ENCODE peak calls at places on chromosome 12, in eight cellular contexts. J is HL-60, W is neural crest cell, E is bronchial epithelial cell, H is suprapubic skin, U is cardiac fibroblast, D is activated B cell treated with CpG ODN at 0.5 μM for 24 hours, Z is foreskin fibroblast. K is an unnamed sample.

GRCh38 chr12:52019123-52019770 is 12.5 kb downstream of the TAMALIN start:
- DNase-seq in D (no peak), J (no peak), H (no peak), U (no peak), Z (no peak), W (no peak), E (no peak), K (no peak)

GRCh38 chr12:2739832-2740641 is 54.7 kb upstream of the FKBP4 start:
- DNase-seq in Z (peak; percentile 73), J (no peak), W (peak; percentile 11), E (peak; percentile 20), U (peak; percentile 62), H (no peak), D (no peak), K (no peak)

GRCh38 chr12:43338848-43339526 is 213.0 kb downstream of the ADAMTS20 start:
- DNase-seq in Z (peak; percentile 90), U (peak; percentile 79), W (peak; percentile 2), E (peak; percentile 50), J (peak; percentile 18), H (no peak), D (no peak), K (peak; percentile 17)

GRCh38 chr12:64560395-64561301 is 49.6 kb upstream of the RASSF3 start:
- DNase-seq in H (no peak), D (no peak), J (peak; percentile 43), Z (peak; percentile 99), W (no peak), U (peak; percentile 75), E (peak; percentile 89), K (peak; percentile 71)

GRCh38 chr12:17456486-17456885 is 633.5 kb downstream of the RERGL start:
- DNase-seq in H (no peak), J (no peak), D (no peak), U (no peak), E (no peak), Z (no peak), W (no peak), K (no peak)

GRCh38 chr12:8026282-8026637 is 6.3 kb upstream of the FOXJ2 start:
- DNase-seq in D (no peak), Z (no peak), E (no peak), U (no peak), J (no peak), W (no peak), H (no peak), K (no peak)

GRCh38 chr12:77943466-77943865 is 112.8 kb downstream of the NAV3 start:
- DNase-seq in E (peak; percentile 97), J (peak; percentile 7), D (no peak), H (no peak), W (no peak), Z (peak; percentile 87), U (peak; percentile 82), K (peak; percentile 87)

GRCh38 chr12:95277139-95277538 is 59.5 kb downstream of the VEZT start:
- DNase-seq in J (no peak), D (no peak), W (no peak), Z (peak; percentile 92), E (peak; percentile 28), H (no peak), U (peak; percentile 70), K (peak; percentile 17)

GRCh38 chr12:20631711-20632110 is 63.4 kb upstream of the SLCO1C1 start:
- DNase-seq in H (no peak), Z (no peak), J (no peak), D (no peak), U (peak; percentile 52), E (no peak), W (no peak), K (no peak)

GRCh38 chr12:51714666-51715065 is 123.6 kb downstream of the SCN8A start:
- DNase-seq in D (no peak), U (no peak), W (no peak), J (no peak), E (no peak), Z (peak; percentile 70), H (no peak), K (peak; percentile 47)

GRCh38 chr12:115012861-115013667 is 329.1 kb upstream of the TBX3 start:
- DNase-seq in W (peak; percentile 13), E (no peak), U (no peak), Z (peak; percentile 18), D (no peak), H (no peak), J (no peak), K (no peak)

GRCh38 chr12:51392556-51393237 is 1.5 kb upstream of the GALNT6 start:
- DNase-seq in W (no peak), E (no peak), H (peak; percentile 69), J (no peak), U (no peak), D (no peak), Z (peak; percentile 52), K (peak; percentile 33)

GRCh38 chr12:69544087-69544486 is 41.2 kb upstream of the CCT2 start:
- DNase-seq in Z (no peak), J (no peak), H (no peak), D (no peak), W (no peak), U (no peak), E (no peak), K (no peak)

GRCh38 chr12:33514893-33515292 is 75.3 kb upstream of the SYT10 start:
- DNase-seq in Z (no peak), E (no peak), W (no peak), J (no peak), D (no peak), H (no peak), U (no peak), K (no peak)
- TF ChIP-seq CTCF in Z (no peak), E (no peak), W (peak; percentile 39), J (no peak), D (no peak), H (no peak), U (peak; percentile 31), K (no peak)

DNA sequence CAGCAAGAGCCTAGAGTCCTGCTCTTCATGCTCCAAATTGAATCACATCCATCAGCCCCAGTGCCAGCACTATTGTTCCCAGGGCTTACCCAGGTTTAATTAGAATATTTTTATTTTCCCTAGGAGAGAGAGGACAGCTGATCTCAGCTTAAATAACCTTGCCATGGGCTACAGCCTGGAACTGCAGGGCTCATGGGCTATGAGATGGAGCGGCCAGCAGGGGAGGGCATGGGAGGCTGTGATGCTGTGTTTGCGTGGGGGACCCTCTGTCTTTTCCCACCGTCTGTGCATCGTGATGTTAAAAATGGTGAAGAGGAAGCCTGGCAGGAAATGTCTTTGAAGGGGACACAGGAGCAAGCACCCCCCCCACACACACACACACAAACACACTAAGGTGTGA is 59.3 kb upstream of the WSCD2 start:
- DNase-seq in E (no peak), Z (no peak), W (no peak), U (no peak), J (no peak), H (no peak), D (no peak), K (no peak)
- TF ChIP-seq CTCF in E (no peak), Z (no peak), W (no peak), U (no peak), J (no peak), H (no peak), D (no peak), K (no peak)

GRCh38 chr12:53298154-53298553 is 1.3 kb upstream of the MYG1 start:
- DNase-seq in Z (peak; percentile 92), E (peak; percentile 40), H (no peak), W (no peak), J (no peak), D (no peak), U (peak; percentile 92), K (peak; percentile 37)

GRCh38 chr12:53300187-53300586 is 692 bp downstream of the MYG1 start:
- DNase-seq in D (no peak), H (no peak), J (no peak), U (peak; percentile 58), E (no peak), W (no peak), Z (peak; percentile 71), K (no peak)

GRCh38 chr12:53302903-53303302 is 3.4 kb downstream of the MYG1 start:
- DNase-seq in U (no peak), J (no peak), D (no peak), E (no peak), W (no peak), Z (no peak), H (no peak), K (no peak)

GRCh38 chr12:53299101-53299453 is 418 bp upstream of the MYG1 start:
- DNase-seq in J (peak; percentile 82), E (peak; percentile 74), Z (peak; percentile 88), U (peak; percentile 80), W (no peak), H (no peak), D (no peak), K (no peak)

GRCh38 chr12:53299454-53300180 is at the start of gene MYG1:
- DNase-seq in J (peak; percentile 93), W (peak; percentile 65), H (peak; percentile 88), U (peak; percentile 92), E (peak; percentile 65), D (peak; percentile 77), Z (peak; percentile 95), K (peak; percentile 59)
- TF ChIP-seq CTCF in J (no peak), W (peak; percentile 43), H (no peak), U (peak; percentile 20), E (peak; percentile 48), D (no peak), Z (no peak), K (peak; percentile 36)

GRCh38 chr12:121626853-121627623 is 708 bp downstream of the ORAI1 start:
- DNase-seq in Z (peak; percentile 81), J (peak; percentile 56), W (peak; percentile 50), U (peak; percentile 68), D (peak; percentile 66), E (peak; percentile 39), H (peak; percentile 88), K (peak; percentile 63)
- TF ChIP-seq CTCF in Z (no peak), J (no peak), W (peak; percentile 24), U (peak; percentile 29), D (no peak), E (peak; percentile 9), H (no peak), K (peak; percentile 1)

GRCh38 chr12:120115066-120115465 is 1.5 kb downstream of the RAB35 start:
- DNase-seq in U (no peak), J (no peak), H (no peak), Z (no peak), E (no peak), D (no peak), W (no peak), K (no peak)

GRCh38 chr12:120115692-120116442 is 686 bp downstream of the RAB35 start:
- DNase-seq in D (no peak), H (no peak), W (peak; percentile 10), E (no peak), J (peak; percentile 55), U (peak; percentile 45), Z (peak; percentile 61), K (no peak)

GRCh38 chr12:120116792-120117651 is 469 bp upstream of the RAB35 start:
- DNase-seq in W (peak; percentile 96), D (peak; percentile 99), J (peak; percentile 81), Z (peak; percentile 98), E (peak; percentile 77), U (peak; percentile 96), H (peak; percentile 97), K (peak; percentile 83)

GRCh38 chr12:120117961-120118709 is 1.6 kb upstream of the RAB35 start:
- DNase-seq in J (no peak), D (no peak), Z (peak; percentile 64), U (peak; percentile 39), E (peak; percentile 74), H (no peak), W (no peak), K (peak; percentile 64)

GRCh38 chr12:120116443-120116791 is at the start of gene RAB35:
- DNase-seq in W (no peak), U (no peak), D (no peak), E (no peak), J (no peak), H (no peak), Z (no peak), K (no peak)
- TF ChIP-seq CTCF in W (no peak), U (no peak), D (no peak), E (no peak), J (no peak), H (no peak), Z (no peak), K (no peak)

GRCh38 chr12:103794814-103795213 is 46.2 kb downstream of the NT5DC3 start:
- DNase-seq in J (no peak), Z (no peak), W (no peak), H (no peak), E (no peak), U (no peak), D (no peak), K (no peak)
- TF ChIP-seq CTCF in J (no peak), Z (no peak), W (no peak), H (no peak), E (no peak), U (no peak), D (no peak), K (no peak)

K was measured in foreskin keratinocyte.